ENCODE peak calls at places on chromosomes 12 and 14, in four cellular contexts. P is fibroblast of lung, Y is cardiac muscle cell, C is IMR-90. T is an unnamed sample.

GRCh38 chr14:60508707-60509437 is at the start of gene SIX6:
- DNase-seq in C (peak), P (no peak), Y (peak), T (peak)

GRCh38 chr14:74829238-74829637 is 46.7 kb downstream of the PROX2 start:
- DNase-seq in C (no peak), P (no peak), Y (no peak), T (no peak)

GRCh38 chr12:117350140-117350539 is 11.3 kb downstream of the NOS1 start:
- DNase-seq in Y (no peak), C (no peak), P (no peak), T (no peak)

GRCh38 chr12:34390846-34391700 is 368.8 kb downstream of the ALG10 start:
- DNase-seq in P (no peak), Y (no peak), C (no peak), T (no peak)

GRCh38 chr12:17588968-17589367 is 501.0 kb downstream of the RERGL start:
- DNase-seq in C (no peak), P (no peak), Y (no peak), T (peak)

GRCh38 chr12:12266389-12266872 is 413 bp downstream of the LRP6 start:
- DNase-seq in Y (no peak), P (peak), C (no peak), T (peak)

GRCh38 chr14:75393794-75394193 is 34.0 kb upstream of the JDP2 start:
- DNase-seq in P (no peak), C (no peak), Y (no peak), T (no peak)

GRCh38 chr12:11885261-11886038 is 185.3 kb upstream of the BCL2L14 start:
- DNase-seq in C (peak), Y (peak), P (peak), T (no peak)

GRCh38 chr14:81220488-81220766 is 332 bp downstream of the GTF2A1 start:
- DNase-seq in Y (no peak), P (no peak), C (no peak), T (no peak)

GRCh38 chr12:34209259-34209835 is 187.1 kb downstream of the ALG10 start:
- DNase-seq in P (no peak), Y (no peak), C (no peak), T (no peak)

GRCh38 chr14:85562630-85563029 is 32.7 kb downstream of the FLRT2 start:
- DNase-seq in P (no peak), C (no peak), Y (no peak), T (no peak)

GRCh38 chr14:37588667-37588955 is 6.4 kb downstream of the FOXA1 start:
- DNase-seq in C (no peak), Y (no peak), P (no peak), T (peak)

GRCh38 chr12:67433393-67434175 is 164.4 kb downstream of the CAND1 start:
- DNase-seq in Y (no peak), P (no peak), C (peak), T (no peak)

GRCh38 chr12:62296001-62296400 is 35.8 kb downstream of the USP15 start:
- DNase-seq in P (no peak), C (no peak), Y (no peak), T (no peak)

GRCh38 chr14:49019467-49020100 is 566.6 kb downstream of the RPS29 start:
- DNase-seq in Y (no peak), P (no peak), C (no peak), T (no peak)

GRCh38 chr14:92515510-92516343 is 2.1 kb downstream of the RIN3 start:
- DNase-seq in P (no peak), Y (no peak), C (no peak), T (no peak)

GRCh38 chr14:74920281-74920680 is 2.8 kb downstream of the RPS6KL1 start:
- DNase-seq in C (no peak), P (no peak), Y (no peak), T (no peak)

GRCh38 chr14:78764240-78764639 is 594.1 kb downstream of the NRXN3 start:
- DNase-seq in Y (peak), C (peak), P (no peak), T (peak)

GRCh38 chr12:50936821-50937220 is 15.5 kb upstream of the HIGD1C start:
- DNase-seq in Y (no peak), P (no peak), C (no peak), T (no peak)

GRCh38 chr12:81229718-81230117 is 151.8 kb downstream of the ACSS3 start:
- DNase-seq in Y (no peak), C (no peak), P (no peak), T (no peak)

GRCh38 chr14:37197421-37198272 is at the start of gene MIPOL1:
- DNase-seq in Y (peak), C (peak), P (peak), T (peak)

GRCh38 chr14:105933238-105933637 is 406.9 kb downstream of the TMEM121 start:
- DNase-seq in Y (no peak), P (no peak), C (no peak), T (no peak)

GRCh38 chr14:90299408-90299807 is 32.3 kb downstream of the NRDE2 start:
- DNase-seq in P (no peak), C (no peak), Y (no peak), T (no peak)

GRCh38 chr12:12784911-12785814 is at the start of gene APOLD1:
- DNase-seq in P (no peak), Y (peak), C (no peak), T (peak)

DNA sequence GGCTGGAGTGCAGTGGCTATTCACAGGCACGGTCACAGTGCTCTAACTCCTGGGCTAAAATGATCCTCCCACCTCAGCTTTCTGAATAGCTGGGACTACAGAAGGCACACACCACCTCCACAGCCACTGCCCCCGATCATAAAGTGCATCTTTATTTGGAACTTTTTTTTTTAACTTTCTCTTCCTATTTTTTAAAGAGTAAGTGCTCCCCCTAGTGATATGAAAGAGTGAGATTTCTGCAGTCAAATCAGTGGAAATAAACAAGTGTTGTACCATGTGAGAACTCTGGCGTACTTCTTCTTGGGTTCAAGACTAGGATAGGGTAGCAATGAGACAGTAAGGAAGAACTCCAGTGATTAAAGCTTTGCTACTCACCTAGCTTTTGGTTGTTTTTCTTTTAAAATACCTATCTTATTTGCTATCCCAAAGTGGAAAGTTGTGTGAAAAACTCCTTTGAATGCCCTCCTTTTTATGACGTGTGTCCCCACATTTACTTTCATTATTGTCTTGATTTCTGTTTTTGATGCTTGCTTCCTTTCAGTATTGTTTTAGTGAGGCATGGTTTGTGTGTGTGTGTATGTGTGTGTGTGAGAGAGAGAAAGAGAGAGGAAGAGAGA is 6.6 kb downstream of the PPP4R4 start:
- DNase-seq in P (peak), Y (peak), C (peak), T (peak)
- H3K27ac ChIP-seq in P (no peak), Y (no peak), C (no peak), T (no peak)

DNA sequence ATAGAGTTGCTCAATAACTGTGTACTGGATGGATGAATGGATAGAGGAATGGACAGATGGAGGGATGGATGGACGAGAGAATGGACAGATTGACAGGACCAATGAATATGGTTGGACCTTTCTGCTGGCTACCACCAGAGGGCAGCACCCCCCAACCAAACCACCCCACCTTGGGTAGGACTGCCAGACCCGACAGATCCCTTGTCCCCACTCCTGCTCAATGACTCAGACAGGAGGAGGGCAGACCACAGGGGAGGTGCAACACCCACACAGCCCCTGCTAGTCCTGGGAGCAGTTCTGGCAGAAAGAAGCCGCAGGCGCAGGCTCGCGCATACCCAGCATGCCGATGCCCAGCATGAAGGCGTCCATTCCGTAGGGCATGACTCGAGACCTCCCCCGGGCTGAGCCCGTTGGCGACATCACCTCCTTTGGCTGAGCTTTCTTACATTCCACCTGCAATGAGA is 12.4 kb downstream of the MSI1 start:
- DNase-seq in C (peak), Y (peak), P (peak), T (peak)
- H3K27ac ChIP-seq in C (no peak), Y (no peak), P (no peak), T (no peak)

GRCh38 chr12:112406519-112407488 is 2.6 kb downstream of the RPL6 start:
- DNase-seq in Y (no peak), P (no peak), C (no peak), T (no peak)
- H3K27ac ChIP-seq in Y (peak), P (no peak), C (no peak), T (peak)

DNA sequence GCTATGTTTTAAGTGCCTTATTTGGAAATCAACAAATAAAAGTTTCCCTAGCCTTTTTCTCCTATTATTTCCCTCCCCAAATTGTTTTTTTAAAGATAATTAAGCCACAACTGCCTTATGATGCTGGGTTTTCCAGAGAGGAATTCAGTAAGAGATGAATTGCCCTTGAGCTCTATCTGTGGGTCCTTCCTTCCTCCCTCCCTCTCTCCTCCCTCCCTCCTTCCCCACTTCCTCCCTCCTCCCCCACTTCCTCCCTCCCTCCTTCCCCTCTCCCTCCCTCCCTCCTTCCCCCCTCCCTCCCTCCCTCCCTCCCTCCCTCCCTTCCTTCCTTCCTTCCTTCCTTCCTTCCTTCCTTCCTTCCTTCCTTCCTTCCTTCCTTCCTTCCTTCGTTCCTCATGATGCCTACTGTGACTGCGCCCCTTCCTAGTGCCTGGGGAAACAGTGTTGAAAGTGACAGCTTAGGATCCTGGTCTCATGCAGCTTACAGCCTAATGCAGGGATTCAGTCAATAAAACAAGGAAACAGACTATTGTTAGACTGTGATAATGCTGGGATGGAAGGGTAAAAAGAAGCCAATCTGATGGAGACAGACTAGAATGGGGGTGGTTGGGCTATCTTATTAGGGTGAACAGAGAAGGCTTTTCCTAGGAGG is 1417.1 kb downstream of the AACS start:
- DNase-seq in Y (peak), P (no peak), C (no peak), T (no peak)
- H3K27ac ChIP-seq in Y (no peak), P (no peak), C (no peak), T (no peak)

GRCh38 chr12:108642899-108643654 is 9.4 kb upstream of the SELPLG start:
- DNase-seq in Y (no peak), P (no peak), C (no peak), T (no peak)

GRCh38 chr12:108638997-108639822 is 5.5 kb upstream of the SELPLG start:
- DNase-seq in P (no peak), C (no peak), Y (no peak), T (no peak)

GRCh38 chr12:108641446-108642268 is 8.0 kb upstream of the SELPLG start:
- DNase-seq in C (no peak), Y (no peak), P (no peak), T (no peak)

GRCh38 chr12:108642269-108642870 is 8.7 kb upstream of the SELPLG start:
- DNase-seq in Y (no peak), P (no peak), C (no peak), T (no peak)

DNA sequence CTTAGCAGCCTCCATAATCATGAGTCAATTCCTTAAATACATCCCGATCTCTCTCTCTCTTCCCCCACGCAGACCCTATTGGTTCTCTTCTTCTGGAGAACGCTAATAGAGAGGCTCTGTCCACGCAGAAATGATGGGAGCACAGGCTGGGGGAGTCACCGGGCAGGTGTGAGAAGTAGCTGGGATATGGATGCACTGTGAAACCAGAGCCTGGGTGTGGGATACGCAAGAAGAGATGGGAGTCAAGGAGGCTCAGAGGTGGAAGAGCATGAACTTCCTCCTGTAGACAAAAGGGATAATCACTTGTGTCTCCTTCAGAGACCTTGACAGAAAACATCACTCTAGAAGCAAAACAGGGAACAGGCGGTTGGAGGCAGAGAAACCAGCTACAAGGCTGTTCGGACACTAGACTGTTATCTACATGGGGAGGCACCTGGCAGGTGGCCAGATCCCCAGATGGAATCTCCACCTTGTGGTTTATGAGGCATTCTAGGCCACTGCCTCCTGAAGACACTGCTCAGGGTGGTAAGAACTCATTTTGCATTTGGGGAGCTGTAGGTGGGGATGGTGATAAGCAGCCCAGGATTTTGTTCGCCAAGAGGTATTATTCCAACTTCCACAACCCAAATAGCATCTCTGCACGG is 7.2 kb upstream of the SELPLG start:
- DNase-seq in P (no peak), C (peak), Y (peak), T (no peak)
- H3K27ac ChIP-seq in P (no peak), C (no peak), Y (peak), T (no peak)

GRCh38 chr14:45868377-45868776 is 615.4 kb upstream of the MIS18BP1 start:
- DNase-seq in C (no peak), Y (no peak), P (no peak), T (no peak)

GRCh38 chr14:45868863-45869262 is 615.9 kb upstream of the MIS18BP1 start:
- DNase-seq in Y (no peak), C (no peak), P (no peak), T (no peak)

GRCh38 chr14:45867046-45867894 is 614.3 kb upstream of the MIS18BP1 start:
- DNase-seq in P (no peak), Y (no peak), C (no peak), T (no peak)
- H3K27ac ChIP-seq in P (no peak), Y (no peak), C (no peak), T (no peak)

T was measured in GM23338.